ENCODE peak calls at places on chromosome 2, in nine cellular contexts. U is AG04449; T is M059J; J is activated naive CD4-positive, alpha-beta T cell treated with anti-CD3 and anti-CD28 coated beads for 36 hours; C is anterior cingulate cortex; A is HTR-8/SVneo; L is fibroblast of mammary gland; Z is HCEC 1CT; M is activated T-cell treated with anti-CD3 and anti-CD28 coated beads, Interleukin-2, amount 50 U/mL, for 1 hour. W is an unnamed sample.
A peak's percentile ranks its signal among the peaks of the same experiment; 100 is the strongest.

GRCh38 chr2:43482974-43483373 is 112.9 kb downstream of the THADA start:
- DNase-seq in U (no peak), T (peak; percentile 17), J (no peak), C (no peak), A (no peak), L (peak; percentile 94), Z (peak; percentile 62), M (no peak), W (no peak)

GRCh38 chr2:128786296-128786695 is 467.6 kb upstream of the HS6ST1 start:
- DNase-seq in U (no peak), T (no peak), J (no peak), C (no peak), A (no peak), L (no peak), Z (no peak), M (no peak), W (no peak)

GRCh38 chr2:150476213-150476740 is 11.2 kb downstream of the RND3 start:
- DNase-seq in U (no peak), T (no peak), J (no peak), C (no peak), A (no peak), L (no peak), Z (peak; percentile 29), M (no peak), W (peak; percentile 7)

GRCh38 chr2:127080226-127080940 is 26.6 kb downstream of the BIN1 start:
- DNase-seq in U (no peak), T (no peak), J (peak; percentile 92), C (no peak), A (no peak), L (no peak), Z (no peak), M (no peak), W (no peak)

GRCh38 chr2:162200636-162201035 is 42.6 kb downstream of the FAP start:
- DNase-seq in U (no peak), T (no peak), J (no peak), C (no peak), A (no peak), L (no peak), Z (no peak), M (no peak), W (no peak)

GRCh38 chr2:241803387-241804325 is 5.3 kb upstream of the NEU4 start:
- DNase-seq in U (no peak), T (peak; percentile 22), J (peak; percentile 35), C (peak; percentile 59), A (no peak), L (peak; percentile 22), Z (peak; percentile 5), M (peak; percentile 63), W (peak; percentile 21)

GRCh38 chr2:134919360-134920210 is 963 bp downstream of the CCNT2 start:
- DNase-seq in U (no peak), T (peak; percentile 45), J (peak; percentile 63), C (no peak), A (no peak), L (no peak), Z (peak; percentile 37), M (no peak), W (peak; percentile 18)

GRCh38 chr2:199692489-199692888 is 158.5 kb downstream of the FTCDNL1 start:
- DNase-seq in U (no peak), T (peak; percentile 41), J (no peak), C (no peak), A (no peak), L (no peak), Z (no peak), M (no peak), W (no peak)

GRCh38 chr2:33363599-33364300 is 112.7 kb upstream of the RASGRP3 start:
- DNase-seq in U (peak; percentile 60), T (peak; percentile 32), J (no peak), C (no peak), A (no peak), L (peak; percentile 63), Z (peak; percentile 74), M (no peak), W (no peak)

W was measured in foreskin keratinocyte.